ENCODE peak calls at places on chromosomes 3 and 15, in seven cellular contexts. One of them, this sample, is unnamed.

GRCh38 chr3:189588061-189588817 is 43.0 kb upstream of the TP63 start:
- DNase-seq in substantia nigra: no peak
- DNase-seq in activated T-helper 1 cell treated with anti-CD3 and anti-CD28 coated beads, Interleukin-12 subunit alpha, Interleukin-12 subunit beta, Interleukin-2, Interleukin-4 antibody, amounts not matched to agents 30 ng/mL and 10 ng/mL and 1 ng/mL, durations not matched to agents 14 hours and 24 hours and 36 hours: no peak
- DNase-seq in heart right ventricle: no peak
- DNase-seq in neural crest cell: no peak
- DNase-seq in NCI-H1092: no peak
- DNase-seq in GM20000: no peak
- DNase-seq in this sample: no peak

GRCh38 chr15:83164409-83165404 is 42.9 kb downstream of the HDGFL3 start:
- DNase-seq in substantia nigra: no peak
- DNase-seq in activated T-helper 1 cell treated with anti-CD3 and anti-CD28 coated beads, Interleukin-12 subunit alpha, Interleukin-12 subunit beta, Interleukin-2, Interleukin-4 antibody, amounts not matched to agents 30 ng/mL and 10 ng/mL and 1 ng/mL, durations not matched to agents 14 hours and 24 hours and 36 hours: peak; percentile 48
- DNase-seq in heart right ventricle: no peak
- DNase-seq in neural crest cell: no peak
- DNase-seq in NCI-H1092: no peak
- DNase-seq in GM20000: no peak
- DNase-seq in this sample: peak; percentile 35

GRCh38 chr3:169304716-169305115 is 358.8 kb downstream of the MECOM start:
- DNase-seq in substantia nigra: no peak
- DNase-seq in activated T-helper 1 cell treated with anti-CD3 and anti-CD28 coated beads, Interleukin-12 subunit alpha, Interleukin-12 subunit beta, Interleukin-2, Interleukin-4 antibody, amounts not matched to agents 30 ng/mL and 10 ng/mL and 1 ng/mL, durations not matched to agents 14 hours and 24 hours and 36 hours: no peak
- DNase-seq in heart right ventricle: no peak
- DNase-seq in neural crest cell: no peak
- DNase-seq in NCI-H1092: no peak
- DNase-seq in GM20000: no peak
- DNase-seq in this sample: no peak

GRCh38 chr15:37134699-37135131 is 34.4 kb upstream of the MEIS2 start:
- DNase-seq in substantia nigra: no peak
- DNase-seq in activated T-helper 1 cell treated with anti-CD3 and anti-CD28 coated beads, Interleukin-12 subunit alpha, Interleukin-12 subunit beta, Interleukin-2, Interleukin-4 antibody, amounts not matched to agents 30 ng/mL and 10 ng/mL and 1 ng/mL, durations not matched to agents 14 hours and 24 hours and 36 hours: no peak
- DNase-seq in heart right ventricle: no peak
- DNase-seq in neural crest cell: no peak
- DNase-seq in NCI-H1092: no peak
- DNase-seq in GM20000: no peak
- DNase-seq in this sample: no peak

GRCh38 chr15:57218826-57219576 is 157.3 kb upstream of the CGNL1 start:
- DNase-seq in substantia nigra: no peak
- DNase-seq in activated T-helper 1 cell treated with anti-CD3 and anti-CD28 coated beads, Interleukin-12 subunit alpha, Interleukin-12 subunit beta, Interleukin-2, Interleukin-4 antibody, amounts not matched to agents 30 ng/mL and 10 ng/mL and 1 ng/mL, durations not matched to agents 14 hours and 24 hours and 36 hours: no peak
- DNase-seq in heart right ventricle: no peak
- DNase-seq in neural crest cell: peak; percentile 17
- DNase-seq in NCI-H1092: peak; percentile 80
- DNase-seq in GM20000: no peak
- DNase-seq in this sample: no peak

GRCh38 chr15:48473667-48474066 is 142.4 kb downstream of the DUT start:
- DNase-seq in substantia nigra: no peak
- DNase-seq in activated T-helper 1 cell treated with anti-CD3 and anti-CD28 coated beads, Interleukin-12 subunit alpha, Interleukin-12 subunit beta, Interleukin-2, Interleukin-4 antibody, amounts not matched to agents 30 ng/mL and 10 ng/mL and 1 ng/mL, durations not matched to agents 14 hours and 24 hours and 36 hours: no peak
- DNase-seq in heart right ventricle: no peak
- DNase-seq in neural crest cell: no peak
- DNase-seq in NCI-H1092: no peak
- DNase-seq in GM20000: no peak
- DNase-seq in this sample: no peak

GRCh38 chr15:89822951-89823701 is 8.5 kb upstream of the ANPEP start:
- DNase-seq in substantia nigra: no peak
- DNase-seq in activated T-helper 1 cell treated with anti-CD3 and anti-CD28 coated beads, Interleukin-12 subunit alpha, Interleukin-12 subunit beta, Interleukin-2, Interleukin-4 antibody, amounts not matched to agents 30 ng/mL and 10 ng/mL and 1 ng/mL, durations not matched to agents 14 hours and 24 hours and 36 hours: no peak
- DNase-seq in heart right ventricle: no peak
- DNase-seq in neural crest cell: no peak
- DNase-seq in NCI-H1092: no peak
- DNase-seq in GM20000: no peak
- DNase-seq in this sample: no peak

GRCh38 chr3:52432225-52432624 is 12.7 kb downstream of the SEMA3G start:
- DNase-seq in substantia nigra: no peak
- DNase-seq in activated T-helper 1 cell treated with anti-CD3 and anti-CD28 coated beads, Interleukin-12 subunit alpha, Interleukin-12 subunit beta, Interleukin-2, Interleukin-4 antibody, amounts not matched to agents 30 ng/mL and 10 ng/mL and 1 ng/mL, durations not matched to agents 14 hours and 24 hours and 36 hours: no peak
- DNase-seq in heart right ventricle: no peak
- DNase-seq in neural crest cell: no peak
- DNase-seq in NCI-H1092: no peak
- DNase-seq in GM20000: no peak
- DNase-seq in this sample: no peak

GRCh38 chr3:99330281-99330680 is 308.1 kb upstream of the COL8A1 start:
- DNase-seq in substantia nigra: no peak
- DNase-seq in activated T-helper 1 cell treated with anti-CD3 and anti-CD28 coated beads, Interleukin-12 subunit alpha, Interleukin-12 subunit beta, Interleukin-2, Interleukin-4 antibody, amounts not matched to agents 30 ng/mL and 10 ng/mL and 1 ng/mL, durations not matched to agents 14 hours and 24 hours and 36 hours: no peak
- DNase-seq in heart right ventricle: no peak
- DNase-seq in neural crest cell: no peak
- DNase-seq in NCI-H1092: no peak
- DNase-seq in GM20000: no peak
- DNase-seq in this sample: no peak